ENCODE peak calls at places on chromosome 21, in eight cellular contexts. C is fibroblast of mammary gland; K is stimulated activated CD4-positive, alpha-beta T cell treated with anti-CD3 and anti-CD28 coated beads, Interleukin-1b, Interleukin-23, amount 100 ng/mL, for 4 hours; D is glomerular endothelial cell; P is islet precursor cell; A is left colon; J is activated T-cell treated with anti-CD3 and anti-CD28 coated beads, Interleukin-2, amount 50 U/mL, for 72 hours; B is AG10803. M is an unnamed sample.

GRCh38 chr21:34545079-34545884 is 33.3 kb upstream of the KCNE1 start:
- DNase-seq in P (peak), A (no peak), J (peak), B (peak), K (no peak), D (no peak), C (peak), M (peak)

GRCh38 chr21:40671721-40672120 is 175.2 kb downstream of the DSCAM start:
- DNase-seq in J (no peak), K (no peak), P (no peak), D (no peak), C (no peak), A (no peak), B (peak), M (no peak)

GRCh38 chr21:29221259-29221744 is 77.4 kb upstream of the BACH1 start:
- DNase-seq in K (no peak), B (peak), P (no peak), C (no peak), D (no peak), A (no peak), J (no peak), M (no peak)

GRCh38 chr21:14070049-14070893 is 140.5 kb downstream of the LIPI start:
- DNase-seq in C (no peak), B (no peak), D (no peak), J (no peak), K (no peak), P (peak), A (no peak), M (no peak)

GRCh38 chr21:27164208-27165172 is 197.6 kb upstream of the ADAMTS5 start:
- DNase-seq in D (no peak), J (no peak), K (no peak), C (peak), A (no peak), B (no peak), P (no peak), M (no peak)

GRCh38 chr21:42019101-42019605 is 9.0 kb upstream of the ZBTB21 start:
- DNase-seq in J (no peak), P (no peak), C (no peak), K (no peak), D (no peak), A (no peak), B (no peak), M (no peak)

GRCh38 chr21:45455321-45456013 is 50.5 kb downstream of the COL18A1 start:
- DNase-seq in A (no peak), J (no peak), C (peak), B (peak), K (no peak), D (no peak), P (no peak), M (no peak)

GRCh38 chr21:32861871-32862270 is 90.3 kb upstream of the PAXBP1 start:
- DNase-seq in J (no peak), D (no peak), P (no peak), C (peak), K (no peak), A (no peak), B (peak), M (no peak)

GRCh38 chr21:39444406-39445145 is 1.0 kb downstream of the LCA5L start:
- DNase-seq in A (no peak), B (peak), K (no peak), J (no peak), C (peak), D (no peak), P (peak), M (no peak)